ENCODE peak calls at places on chromosomes 12 and 14, in six cellular contexts. O, E, G, Z, P and S are unnamed samples.

GRCh38 chr12:11067514-11067913 is 5.4 kb upstream of the TAS2R46 start:
- DNase-seq in O (no peak), E (no peak), G (no peak), Z (peak), P (peak), S (no peak)

GRCh38 chr12:13573698-13574321 is 377.3 kb downstream of the EMP1 start:
- DNase-seq in O (no peak), E (no peak), G (peak), Z (no peak), P (peak), S (peak)

GRCh38 chr14:105315211-105315721 is 718 bp downstream of the PACS2 start:
- DNase-seq in O (no peak), E (no peak), G (peak), Z (no peak), P (no peak), S (peak)

GRCh38 chr14:31266437-31267331 is 59.1 kb upstream of the HECTD1 start:
- DNase-seq in O (no peak), E (no peak), G (no peak), Z (no peak), P (no peak), S (no peak)

GRCh38 chr14:82604819-82605218 is 1071.2 kb upstream of the SEL1L start:
- DNase-seq in O (no peak), E (no peak), G (no peak), Z (no peak), P (no peak), S (no peak)

GRCh38 chr12:3363608-3364007 is 127.4 kb upstream of the PRMT8 start:
- DNase-seq in O (no peak), E (no peak), G (no peak), Z (peak), P (no peak), S (no peak)

GRCh38 chr12:122646568-122647220 is 56.5 kb downstream of the HCAR2 start:
- DNase-seq in O (no peak), E (peak), G (no peak), Z (peak), P (peak), S (no peak)

GRCh38 chr14:72924332-72924731 is 1.9 kb upstream of the DCAF4 start:
- DNase-seq in O (peak), E (no peak), G (peak), Z (no peak), P (no peak), S (peak)

GRCh38 chr14:56217380-56218045 is 99.3 kb downstream of the PELI2 start:
- DNase-seq in O (no peak), E (no peak), G (no peak), Z (no peak), P (no peak), S (no peak)

GRCh38 chr12:114662512-114663177 is 21.3 kb downstream of the TBX3 start:
- DNase-seq in O (peak), E (peak), G (peak), Z (peak), P (peak), S (peak)

GRCh38 chr14:105381446-105382342 is 16.6 kb upstream of the TEX22 start:
- DNase-seq in O (no peak), E (no peak), G (no peak), Z (no peak), P (no peak), S (no peak)

GRCh38 chr14:32319368-32320049 is 9.6 kb upstream of the AKAP6 start:
- DNase-seq in O (no peak), E (no peak), G (peak), Z (no peak), P (no peak), S (no peak)

GRCh38 chr12:9699898-9700605 is 30.5 kb downstream of the CLEC2D start:
- DNase-seq in O (no peak), E (no peak), G (peak), Z (no peak), P (peak), S (no peak)

GRCh38 chr14:33642080-33642479 is 308.8 kb downstream of the EGLN3 start:
- DNase-seq in O (no peak), E (no peak), G (no peak), Z (no peak), P (no peak), S (no peak)

GRCh38 chr12:25014961-25015360 is 66.1 kb upstream of the BCAT1 start:
- DNase-seq in O (no peak), E (no peak), G (no peak), Z (no peak), P (no peak), S (no peak)

GRCh38 chr12:56321027-56321426 is 5.2 kb upstream of the CNPY2 start:
- DNase-seq in O (no peak), E (no peak), G (no peak), Z (no peak), P (no peak), S (no peak)

GRCh38 chr14:61561657-61562276 is 133.5 kb upstream of the HIF1A start:
- DNase-seq in O (no peak), E (no peak), G (peak), Z (peak), P (peak), S (peak)

GRCh38 chr14:61562321-61563161 is 132.8 kb upstream of the HIF1A start:
- DNase-seq in O (peak), E (no peak), G (peak), Z (no peak), P (peak), S (peak)

GRCh38 chr14:61560323-61560722 is 135.0 kb upstream of the HIF1A start:
- DNase-seq in O (no peak), E (no peak), G (no peak), Z (no peak), P (peak), S (no peak)

GRCh38 chr14:61559641-61560201 is 135.6 kb upstream of the HIF1A start:
- DNase-seq in O (peak), E (no peak), G (no peak), Z (no peak), P (no peak), S (peak)

DNA sequence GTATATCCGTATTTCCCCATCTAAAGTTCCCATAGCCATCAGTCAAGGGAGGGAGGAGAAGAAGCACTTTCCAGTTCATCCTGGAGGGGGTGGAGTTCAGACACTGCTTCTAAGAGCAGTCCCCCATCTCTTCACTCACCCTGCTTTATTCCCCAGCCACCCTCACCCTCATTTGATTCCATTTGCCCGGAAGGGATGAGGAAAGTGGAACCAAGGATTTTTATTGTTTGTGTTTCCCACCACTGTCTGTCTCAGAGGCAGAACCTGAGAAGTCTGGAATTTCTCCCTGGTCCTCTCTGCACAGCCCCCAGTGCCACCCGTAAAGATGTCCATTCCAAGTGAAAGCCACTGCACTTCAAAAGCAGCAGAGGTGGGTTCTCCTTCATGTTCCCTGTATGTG is 134.2 kb upstream of the HIF1A start:
- DNase-seq in O (peak), E (no peak), G (peak), Z (no peak), P (peak), S (no peak)
- TF ChIP-seq CTCF in O (no peak), E (no peak), G (peak), Z (no peak), P (peak), S (no peak)

DNA sequence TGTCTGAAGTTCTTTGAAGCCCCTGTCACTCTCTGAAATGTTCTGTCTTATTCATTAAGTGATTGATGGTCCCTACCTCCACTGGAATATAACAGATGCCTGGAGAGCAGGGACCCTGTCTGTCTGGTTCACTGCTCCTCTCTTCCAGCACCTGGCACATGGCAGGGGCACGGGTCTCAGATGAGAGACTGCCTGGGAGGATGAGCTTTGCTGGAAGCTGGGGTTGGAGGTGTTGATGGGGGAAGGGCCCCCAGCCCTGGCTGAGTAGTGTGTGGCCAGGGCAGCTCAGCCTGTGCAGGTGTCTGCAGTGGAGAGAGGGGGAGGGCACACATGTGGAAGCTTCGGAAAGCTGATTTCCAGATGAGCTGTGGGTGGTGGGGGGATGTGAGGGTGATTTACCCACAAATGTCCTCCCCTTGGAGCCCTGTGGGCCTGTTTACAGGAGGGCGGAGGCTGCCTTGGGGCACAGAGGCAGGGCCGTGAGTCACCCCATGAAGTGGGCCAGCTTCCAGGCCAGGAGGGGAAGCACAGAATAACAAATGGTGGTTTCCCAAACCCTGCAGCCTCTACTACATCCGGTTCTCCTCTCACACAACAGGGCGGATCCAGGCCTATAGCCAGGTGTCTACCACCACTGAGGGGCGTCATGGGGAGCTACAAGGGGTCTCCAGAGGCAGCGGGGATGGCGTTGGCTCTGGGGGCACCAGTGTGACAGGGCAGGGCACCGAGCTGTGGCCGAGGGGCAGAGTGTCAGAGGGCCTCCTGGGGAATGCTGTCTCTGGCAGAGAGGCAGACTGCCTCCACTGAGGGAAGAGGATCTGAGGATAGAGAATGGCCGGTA is 11.0 kb downstream of the KRT7 start:
- DNase-seq in O (no peak), E (peak), G (peak), Z (peak), P (peak), S (peak)
- TF ChIP-seq CTCF in O (no peak), E (no peak), G (no peak), Z (no peak), P (no peak), S (no peak)

GRCh38 chr12:16605666-16606116 is 271 bp downstream of the LMO3 start:
- DNase-seq in O (no peak), E (peak), G (no peak), Z (no peak), P (peak), S (no peak)

GRCh38 chr12:16606117-16606200 is at the start of gene LMO3:
- DNase-seq in O (no peak), E (no peak), G (no peak), Z (no peak), P (no peak), S (no peak)

GRCh38 chr12:16604853-16605252 is 1.1 kb downstream of the LMO3 start:
- DNase-seq in O (no peak), E (no peak), G (no peak), Z (no peak), P (no peak), S (no peak)

GRCh38 chr12:16606936-16607335 is 974 bp upstream of the LMO3 start:
- DNase-seq in O (no peak), E (no peak), G (no peak), Z (no peak), P (no peak), S (no peak)

DNA sequence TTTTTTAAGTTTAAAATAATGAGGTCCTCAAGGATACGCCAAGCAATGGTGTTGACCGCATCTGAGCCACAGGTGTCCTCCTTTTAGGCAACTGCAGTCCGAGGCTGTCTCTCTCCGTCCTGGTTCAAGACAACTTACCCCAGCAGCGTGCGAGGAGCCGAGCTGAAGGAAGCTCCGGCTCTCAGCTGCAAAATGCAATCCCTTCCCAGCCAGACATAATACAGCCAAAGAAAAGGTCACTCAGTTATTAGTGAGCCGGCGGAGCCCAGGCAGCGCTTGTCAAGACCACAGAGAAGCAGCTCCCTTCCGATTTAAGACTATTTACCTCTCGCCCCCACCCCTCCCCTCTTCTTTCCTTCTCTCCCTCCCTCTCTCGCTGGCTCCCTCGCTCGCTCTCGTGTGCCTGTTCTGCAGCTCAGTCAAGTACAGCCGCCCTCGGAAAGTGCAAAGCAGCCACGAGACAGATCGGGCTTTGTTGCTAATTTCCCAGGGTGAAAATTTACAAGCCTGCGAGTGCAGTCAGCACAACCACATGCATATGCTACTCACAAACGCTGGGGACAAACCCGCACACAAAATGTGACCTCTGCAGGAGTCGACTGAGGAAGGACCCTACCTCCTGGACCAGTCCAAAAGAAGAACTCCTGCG is 363 bp upstream of the LMO3 start:
- DNase-seq in O (no peak), E (peak), G (no peak), Z (peak), P (peak), S (peak)
- TF ChIP-seq CTCF in O (no peak), E (no peak), G (no peak), Z (no peak), P (no peak), S (no peak)

DNA sequence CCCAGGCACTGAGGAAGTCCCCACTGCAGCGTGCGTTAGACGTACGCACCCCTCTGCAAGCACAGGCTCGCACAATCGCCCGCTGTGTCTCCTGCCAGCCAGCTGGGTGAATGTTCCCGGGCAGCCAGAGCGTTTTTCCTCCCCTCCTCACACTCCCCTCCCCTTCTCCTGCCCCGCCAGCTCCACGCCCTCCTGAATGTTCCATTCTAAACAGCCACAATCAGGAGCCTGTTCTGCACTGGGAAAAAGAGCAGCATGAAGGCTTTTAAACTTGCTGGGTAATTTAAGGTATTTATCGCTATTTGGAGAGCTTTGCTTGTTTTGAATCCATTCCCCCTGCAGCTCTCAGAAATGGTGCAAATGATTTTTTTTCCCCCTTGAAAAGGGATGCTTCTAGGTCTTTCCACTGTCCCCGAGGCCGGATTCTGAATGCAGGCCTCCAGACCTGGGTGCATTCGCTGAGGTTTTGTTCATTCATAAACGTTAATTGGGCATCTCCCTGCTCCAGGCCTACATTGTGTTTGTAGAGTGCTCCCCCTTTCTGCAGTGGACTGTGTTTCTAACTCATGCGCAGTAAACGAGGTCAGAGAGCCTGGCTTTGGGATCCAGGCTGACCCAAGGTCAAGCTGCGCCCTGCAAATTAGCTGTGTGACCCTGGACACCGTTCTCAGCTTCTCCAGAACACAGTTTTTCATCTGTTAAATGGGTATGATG is 212.5 kb downstream of the CHST11 start:
- DNase-seq in O (peak), E (no peak), G (no peak), Z (no peak), P (no peak), S (no peak)
- TF ChIP-seq CTCF in O (peak), E (no peak), G (no peak), Z (no peak), P (no peak), S (no peak)

GRCh38 chr12:69783365-69783764 is 41.7 kb upstream of the MYRFL start:
- DNase-seq in O (no peak), E (no peak), G (no peak), Z (no peak), P (no peak), S (no peak)

DNA sequence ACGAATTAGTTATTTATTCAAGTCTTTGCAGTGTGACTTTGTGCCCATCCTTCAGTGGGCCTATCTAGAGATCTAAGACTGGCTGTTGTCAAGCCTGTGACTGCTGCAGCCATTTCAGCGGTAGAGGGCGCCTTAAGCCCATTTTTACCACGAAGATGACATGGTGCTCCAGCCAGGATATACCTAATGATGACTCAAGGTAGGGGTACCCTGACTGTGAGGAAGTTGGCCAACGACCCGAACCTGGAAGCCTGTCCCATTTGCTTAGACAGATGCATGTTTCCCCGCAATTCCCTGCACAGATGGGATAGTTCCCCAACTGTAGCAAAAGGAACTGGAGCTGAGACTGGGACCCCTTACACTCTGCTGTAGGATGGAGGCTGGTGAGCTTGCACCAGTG is 41.3 kb downstream of the RAB3IP start:
- DNase-seq in O (peak), E (peak), G (no peak), Z (no peak), P (peak), S (peak)
- TF ChIP-seq CTCF in O (peak), E (peak), G (no peak), Z (no peak), P (peak), S (peak)